ENCODE peak calls at places on chromosomes 1 and 21, in five cellular contexts. One of them, this sample, is unnamed. For H3K4me1, the result is how much of the 10 kb centered on the place peaks cover.

GRCh38 chr1:117819301-117819700 is 110.1 kb downstream of the GDAP2 start:
- DNase-seq in GM23248: no peak
- DNase-seq in MM.1S: no peak
- DNase-seq in PC-3: no peak
- DNase-seq in SK-N-SH: no peak
- DNase-seq in this sample: no peak

GRCh38 chr1:172567720-172568119 is 34.8 kb downstream of the SUCO start:
- DNase-seq in GM23248: no peak
- DNase-seq in MM.1S: no peak
- DNase-seq in SK-N-SH: no peak
- DNase-seq in PC-3: no peak
- DNase-seq in this sample: no peak

GRCh38 chr1:198333744-198334143 is 176.9 kb downstream of the NEK7 start:
- DNase-seq in GM23248: peak
- DNase-seq in SK-N-SH: no peak
- DNase-seq in MM.1S: no peak
- DNase-seq in PC-3: peak
- DNase-seq in this sample: no peak

GRCh38 chr1:81660286-81660685 is 140.4 kb upstream of the ADGRL2 start:
- DNase-seq in MM.1S: no peak
- DNase-seq in GM23248: peak
- DNase-seq in SK-N-SH: no peak
- DNase-seq in PC-3: peak
- DNase-seq in this sample: no peak

GRCh38 chr21:21831036-21831435 is 832.8 kb downstream of the NCAM2 start:
- DNase-seq in SK-N-SH: no peak
- DNase-seq in PC-3: no peak
- DNase-seq in MM.1S: no peak
- DNase-seq in GM23248: no peak
- DNase-seq in this sample: no peak

GRCh38 chr1:52602328-52603300 is at the start of gene GPX7:
- DNase-seq in PC-3: no peak
- DNase-seq in GM23248: peak
- DNase-seq in SK-N-SH: peak
- DNase-seq in MM.1S: peak
- DNase-seq in this sample: peak

GRCh38 chr1:115240321-115240720 is 97.7 kb downstream of the NGF start:
- DNase-seq in PC-3: peak
- DNase-seq in MM.1S: no peak
- DNase-seq in GM23248: peak
- DNase-seq in SK-N-SH: no peak
- DNase-seq in this sample: no peak

GRCh38 chr1:24102966-24103365 is 9.0 kb downstream of the MYOM3 start:
- DNase-seq in SK-N-SH: peak
- DNase-seq in PC-3: no peak
- DNase-seq in MM.1S: no peak
- DNase-seq in GM23248: no peak
- DNase-seq in this sample: no peak

GRCh38 chr1:203682401-203683383 is 56.1 kb downstream of the ATP2B4 start:
- DNase-seq in MM.1S: peak
- DNase-seq in GM23248: no peak
- DNase-seq in PC-3: no peak
- DNase-seq in SK-N-SH: no peak
- DNase-seq in this sample: no peak

GRCh38 chr21:26422138-26422537 is 150.9 kb downstream of the CYYR1 start:
- DNase-seq in GM23248: no peak
- DNase-seq in MM.1S: no peak
- DNase-seq in PC-3: no peak
- DNase-seq in SK-N-SH: no peak
- DNase-seq in this sample: no peak

GRCh38 chr1:247373721-247374141 is 42.1 kb upstream of the ZNF496 start:
- DNase-seq in MM.1S: peak
- DNase-seq in PC-3: no peak
- DNase-seq in SK-N-SH: peak
- DNase-seq in GM23248: peak
- DNase-seq in this sample: peak
- H3K4me1 ChIP-seq in MM.1S: under half
- H3K4me1 ChIP-seq in PC-3: under half
- H3K4me1 ChIP-seq in SK-N-SH: under half
- H3K4me1 ChIP-seq in GM23248: under half
- H3K4me1 ChIP-seq in this sample: under half

GRCh38 chr1:54347261-54347954 is 58.8 kb downstream of the SSBP3 start:
- DNase-seq in SK-N-SH: no peak
- DNase-seq in MM.1S: no peak
- DNase-seq in GM23248: no peak
- DNase-seq in PC-3: no peak
- DNase-seq in this sample: no peak
- H3K9ac ChIP-seq in SK-N-SH: no peak
- H3K9ac ChIP-seq in MM.1S: no peak
- H3K9ac ChIP-seq in GM23248: no peak
- H3K9ac ChIP-seq in PC-3: no peak
- H3K9ac ChIP-seq in this sample: no peak

DNA sequence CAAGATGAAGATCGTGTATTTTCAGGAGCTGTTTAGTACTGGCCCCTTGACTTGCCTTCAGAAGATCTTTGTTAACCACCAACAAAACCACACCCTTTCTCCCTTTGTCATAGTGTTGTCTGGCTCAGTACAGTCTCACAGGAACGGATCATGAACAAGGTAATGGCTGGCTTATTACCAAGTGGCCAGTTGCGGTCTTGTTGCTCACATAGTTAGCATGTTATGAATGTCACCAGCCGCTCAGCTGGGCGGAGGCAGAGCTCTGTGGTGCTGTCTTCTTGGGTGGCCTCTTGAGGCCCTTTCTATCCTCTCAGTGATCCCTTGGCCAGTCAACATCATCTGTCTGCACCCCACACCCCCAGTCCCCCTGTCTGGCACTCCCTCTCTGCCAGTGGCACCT is 21.4 kb downstream of the CNIH3 start:
- DNase-seq in SK-N-SH: no peak
- DNase-seq in MM.1S: no peak
- DNase-seq in GM23248: peak
- DNase-seq in PC-3: peak
- DNase-seq in this sample: no peak
- TF ChIP-seq EZH2phosphoT487 in SK-N-SH: no peak
- TF ChIP-seq EZH2phosphoT487 in MM.1S: no peak
- TF ChIP-seq EZH2phosphoT487 in GM23248: no peak
- TF ChIP-seq EZH2phosphoT487 in PC-3: no peak
- TF ChIP-seq EZH2phosphoT487 in this sample: no peak

DNA sequence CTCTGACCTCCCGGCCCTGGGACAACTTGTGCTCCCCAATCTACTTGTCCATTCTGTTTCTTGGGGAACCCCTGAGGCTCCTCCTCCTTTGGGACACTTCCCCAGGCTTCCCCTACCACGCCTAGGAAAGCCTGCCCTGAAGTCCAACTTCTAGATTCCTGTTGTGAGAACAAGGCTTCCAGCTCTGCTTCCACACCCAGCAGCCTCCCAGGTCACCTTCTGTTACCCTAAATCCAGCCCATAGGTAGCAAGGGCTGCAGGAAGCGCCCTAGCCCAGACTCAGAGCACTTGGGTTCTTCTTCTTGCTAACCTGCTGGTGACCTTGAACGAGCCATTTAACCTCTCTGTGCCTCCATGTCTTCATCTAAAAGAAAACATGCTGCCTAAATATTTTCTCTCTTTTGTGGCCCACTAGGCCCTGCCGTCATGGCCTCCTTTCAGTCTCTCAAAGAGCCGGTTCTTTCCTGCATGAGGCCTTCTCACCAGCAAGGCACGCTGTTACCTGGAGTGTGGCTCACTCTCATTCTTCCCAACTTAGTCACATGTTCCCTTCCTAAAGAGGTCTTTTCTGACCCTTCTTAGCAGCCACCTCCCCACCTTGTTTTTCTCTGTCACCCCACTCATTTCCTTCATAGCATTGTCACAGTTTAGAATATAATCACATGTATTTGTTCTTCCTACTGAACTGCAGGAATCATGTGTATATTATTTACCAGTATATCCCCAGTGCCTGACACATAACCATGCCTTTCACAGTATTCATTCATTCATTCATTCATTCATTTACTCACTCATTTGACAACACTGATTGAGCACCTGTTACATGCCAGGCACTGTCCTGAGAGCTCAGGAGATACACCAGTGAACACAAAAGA is 1.4 kb downstream of the CAPN2 start:
- DNase-seq in MM.1S: no peak
- DNase-seq in SK-N-SH: no peak
- DNase-seq in GM23248: peak
- DNase-seq in PC-3: peak
- DNase-seq in this sample: no peak
- H3K4me1 ChIP-seq in MM.1S: half or more
- H3K4me1 ChIP-seq in SK-N-SH: under half
- H3K4me1 ChIP-seq in GM23248: half or more
- H3K4me1 ChIP-seq in PC-3: half or more
- H3K4me1 ChIP-seq in this sample: under half

GRCh38 chr1:8166436-8166835 is 140.3 kb upstream of the ERRFI1 start:
- DNase-seq in GM23248: no peak
- DNase-seq in SK-N-SH: no peak
- DNase-seq in PC-3: no peak
- DNase-seq in MM.1S: no peak
- DNase-seq in this sample: no peak
- H3K9ac ChIP-seq in GM23248: no peak
- H3K9ac ChIP-seq in SK-N-SH: no peak
- H3K9ac ChIP-seq in PC-3: no peak
- H3K9ac ChIP-seq in MM.1S: no peak
- H3K9ac ChIP-seq in this sample: no peak

GRCh38 chr1:119767486-119767885 is 1.2 kb downstream of the HMGCS2 start:
- DNase-seq in PC-3: peak
- DNase-seq in SK-N-SH: no peak
- DNase-seq in MM.1S: no peak
- DNase-seq in GM23248: peak
- DNase-seq in this sample: no peak
- TF ChIP-seq EZH2phosphoT487 in PC-3: no peak
- TF ChIP-seq EZH2phosphoT487 in SK-N-SH: no peak
- TF ChIP-seq EZH2phosphoT487 in MM.1S: no peak
- TF ChIP-seq EZH2phosphoT487 in GM23248: no peak
- TF ChIP-seq EZH2phosphoT487 in this sample: no peak